ENCODE peak calls at places on chromosomes 12 and 14, in ten cellular contexts. L, W, K, P, C, A, B, N, O and J are unnamed samples.

GRCh38 chr12:32265461-32265860 is 133.9 kb upstream of the FGD4 start:
- DNase-seq in L (no peak), A (no peak), K (no peak), W (no peak), P (no peak), B (no peak), O (no peak), N (no peak), C (no peak), J (no peak)

GRCh38 chr12:116066381-116067230 is 210.9 kb downstream of the MED13L start:
- DNase-seq in L (no peak), A (no peak), C (no peak), K (peak; percentile 61), N (peak; percentile 15), W (peak; percentile 31), B (no peak), P (peak; percentile 19), O (peak; percentile 33), J (no peak)

GRCh38 chr14:23559010-23559920 is 3.2 kb downstream of the THTPA start:
- DNase-seq in W (peak; percentile 67), L (peak; percentile 73), P (no peak), K (peak; percentile 79), N (no peak), A (peak; percentile 44), B (peak; percentile 23), O (no peak), C (no peak), J (peak; percentile 29)

GRCh38 chr14:104940526-104941150 is 16.0 kb downstream of the PLD4 start:
- DNase-seq in L (no peak), N (no peak), A (no peak), C (no peak), K (no peak), B (no peak), O (no peak), W (no peak), P (no peak), J (no peak)

GRCh38 chr12:128083132-128083729 is 183.7 kb upstream of the TMEM132C start:
- DNase-seq in B (no peak), P (no peak), O (no peak), K (no peak), C (no peak), W (no peak), N (no peak), A (no peak), L (no peak), J (no peak)

GRCh38 chr12:103755425-103755824 is 85.6 kb downstream of the NT5DC3 start:
- DNase-seq in P (no peak), C (no peak), A (no peak), B (no peak), O (no peak), K (no peak), W (no peak), L (no peak), N (no peak), J (no peak)

GRCh38 chr14:57346741-57347140 is 43.6 kb upstream of the NAA30 start:
- DNase-seq in W (no peak), A (no peak), O (no peak), C (no peak), K (no peak), N (no peak), B (no peak), P (no peak), L (no peak), J (no peak)

GRCh38 chr12:69985656-69986055 is 160.6 kb downstream of the MYRFL start:
- DNase-seq in N (no peak), B (no peak), O (peak; percentile 54), A (no peak), P (no peak), L (no peak), C (no peak), K (no peak), W (peak; percentile 4), J (no peak)

GRCh38 chr12:132071837-132072384 is 72.2 kb downstream of the DDX51 start:
- DNase-seq in B (no peak), A (no peak), K (no peak), L (no peak), W (no peak), C (no peak), P (no peak), N (no peak), O (no peak), J (no peak)

GRCh38 chr12:50057000-50057841 is at the start of gene ASIC1:
- DNase-seq in P (peak; percentile 32), N (peak; percentile 38), A (peak; percentile 56), L (peak; percentile 76), K (peak; percentile 85), O (peak; percentile 24), W (peak; percentile 56), C (peak; percentile 68), B (peak; percentile 32), J (peak; percentile 76)

GRCh38 chr14:104659764-104660523 is 29.5 kb upstream of the INF2 start:
- DNase-seq in K (no peak), P (no peak), O (no peak), B (no peak), W (no peak), N (no peak), L (no peak), C (peak; percentile 71), A (no peak), J (no peak)

GRCh38 chr12:118053071-118053985 is 7.7 kb downstream of the WSB2 start:
- DNase-seq in P (no peak), C (no peak), K (no peak), W (no peak), O (no peak), B (no peak), A (no peak), N (no peak), L (no peak), J (no peak)